ENCODE peak calls at places on chromosomes 11 and 22, in four cellular contexts. U is Right ventricle myocardium superior, P is EL, O is adipocyte. E is an unnamed sample.

GRCh38 chr11:13098890-13099289 is 89.8 kb downstream of the RASSF10 start:
- DNase-seq in P (no peak), U (no peak), O (no peak), E (no peak)

GRCh38 chr22:40247976-40248375 is 70.3 kb downstream of the TNRC6B start:
- DNase-seq in P (no peak), O (no peak), U (no peak), E (no peak)

GRCh38 chr11:12531681-12532080 is 142.5 kb upstream of the TEAD1 start:
- DNase-seq in P (no peak), O (peak), U (no peak), E (no peak)

GRCh38 chr22:49179175-49179574 is 648.5 kb downstream of the BRD1 start:
- DNase-seq in U (no peak), O (no peak), P (no peak), E (no peak)

GRCh38 chr11:60978546-60979380 is 7.3 kb downstream of the CD6 start:
- DNase-seq in U (no peak), O (no peak), P (no peak), E (no peak)

GRCh38 chr11:95891423-95892177 is 32.3 kb downstream of the MTMR2 start:
- DNase-seq in O (no peak), U (no peak), P (no peak), E (no peak)

GRCh38 chr11:94557391-94557790 is 9.8 kb upstream of the PIWIL4 start:
- DNase-seq in U (no peak), P (peak), O (peak), E (no peak)

GRCh38 chr11:122863704-122864326 is 18.7 kb upstream of the JHY start:
- DNase-seq in U (peak), O (peak), P (peak), E (no peak)

GRCh38 chr11:69745201-69745600 is 29.9 kb downstream of the FGF4 start:
- DNase-seq in U (no peak), O (no peak), P (peak), E (no peak)

E was measured in left cardiac atrium.